ENCODE peak calls at places on chromosomes 6 and 20, in five cellular contexts. One of them, this sample, is unnamed.
A peak's percentile ranks its signal among the peaks of the same experiment; 100 is the strongest.

GRCh38 chr6:145733207-145733606 is 2.1 kb downstream of the EPM2A start:
- DNase-seq in left ventricle myocardium inferior: no peak
- DNase-seq in heart left ventricle: no peak
- DNase-seq in AG09309: no peak
- DNase-seq in fibroblast of the aortic adventitia: no peak
- DNase-seq in this sample: no peak

GRCh38 chr6:141421378-141421777 is 711.3 kb upstream of the GJE1 start:
- DNase-seq in fibroblast of the aortic adventitia: peak; percentile 73
- DNase-seq in left ventricle myocardium inferior: no peak
- DNase-seq in heart left ventricle: no peak
- DNase-seq in AG09309: peak; percentile 54
- DNase-seq in this sample: peak; percentile 65

GRCh38 chr20:1212607-1213396 is 9.5 kb downstream of the C20orf202 start:
- DNase-seq in fibroblast of the aortic adventitia: peak; percentile 73
- DNase-seq in left ventricle myocardium inferior: peak; percentile 50
- DNase-seq in heart left ventricle: peak; percentile 63
- DNase-seq in AG09309: peak; percentile 27
- DNase-seq in this sample: peak; percentile 28

GRCh38 chr20:1897965-1898464 is 2.8 kb downstream of the SIRPA start:
- DNase-seq in AG09309: no peak
- DNase-seq in left ventricle myocardium inferior: no peak
- DNase-seq in heart left ventricle: no peak
- DNase-seq in fibroblast of the aortic adventitia: peak; percentile 60
- DNase-seq in this sample: no peak

GRCh38 chr20:19338380-19338779 is 125.9 kb downstream of the SLC24A3 start:
- DNase-seq in fibroblast of the aortic adventitia: no peak
- DNase-seq in AG09309: no peak
- DNase-seq in heart left ventricle: no peak
- DNase-seq in left ventricle myocardium inferior: no peak
- DNase-seq in this sample: no peak

GRCh38 chr6:71592641-71593040 is 293.7 kb upstream of the RIMS1 start:
- DNase-seq in AG09309: no peak
- DNase-seq in fibroblast of the aortic adventitia: no peak
- DNase-seq in heart left ventricle: no peak
- DNase-seq in left ventricle myocardium inferior: no peak
- DNase-seq in this sample: no peak

GRCh38 chr6:3489032-3489757 is 32.3 kb upstream of the SLC22A23 start:
- DNase-seq in left ventricle myocardium inferior: no peak
- DNase-seq in fibroblast of the aortic adventitia: peak; percentile 61
- DNase-seq in heart left ventricle: no peak
- DNase-seq in AG09309: no peak
- DNase-seq in this sample: peak; percentile 90

GRCh38 chr6:125807293-125807692 is 16.5 kb downstream of the NCOA7 start:
- DNase-seq in fibroblast of the aortic adventitia: no peak
- DNase-seq in left ventricle myocardium inferior: no peak
- DNase-seq in AG09309: no peak
- DNase-seq in heart left ventricle: no peak
- DNase-seq in this sample: no peak

GRCh38 chr6:113672691-113673149 is 184.4 kb upstream of the MARCKS start:
- DNase-seq in left ventricle myocardium inferior: peak; percentile 66
- DNase-seq in heart left ventricle: peak; percentile 43
- DNase-seq in AG09309: peak; percentile 52
- DNase-seq in fibroblast of the aortic adventitia: peak; percentile 94
- DNase-seq in this sample: no peak

GRCh38 chr6:158460602-158461092 is 99.2 kb upstream of the TMEM181 start:
- DNase-seq in left ventricle myocardium inferior: no peak
- DNase-seq in AG09309: peak; percentile 62
- DNase-seq in fibroblast of the aortic adventitia: peak; percentile 57
- DNase-seq in heart left ventricle: no peak
- DNase-seq in this sample: peak; percentile 51

GRCh38 chr20:58626076-58626475 is 25.0 kb upstream of the STX16 start:
- DNase-seq in left ventricle myocardium inferior: no peak
- DNase-seq in fibroblast of the aortic adventitia: no peak
- DNase-seq in AG09309: no peak
- DNase-seq in heart left ventricle: no peak
- DNase-seq in this sample: no peak

GRCh38 chr6:77040566-77041195 is 422.6 kb downstream of the HTR1B start:
- DNase-seq in left ventricle myocardium inferior: no peak
- DNase-seq in heart left ventricle: no peak
- DNase-seq in fibroblast of the aortic adventitia: peak; percentile 23
- DNase-seq in AG09309: no peak
- DNase-seq in this sample: no peak

GRCh38 chr6:147278891-147279290 is 74.7 kb downstream of the STXBP5 start:
- DNase-seq in left ventricle myocardium inferior: no peak
- DNase-seq in AG09309: no peak
- DNase-seq in heart left ventricle: no peak
- DNase-seq in fibroblast of the aortic adventitia: no peak
- DNase-seq in this sample: no peak

GRCh38 chr6:39891976-39892375 is 42.3 kb downstream of the MOCS1 start:
- DNase-seq in fibroblast of the aortic adventitia: no peak
- DNase-seq in left ventricle myocardium inferior: no peak
- DNase-seq in heart left ventricle: no peak
- DNase-seq in AG09309: peak; percentile 23
- DNase-seq in this sample: no peak

GRCh38 chr6:20705741-20706140 is 171.5 kb downstream of the CDKAL1 start:
- DNase-seq in fibroblast of the aortic adventitia: no peak
- DNase-seq in left ventricle myocardium inferior: no peak
- DNase-seq in heart left ventricle: no peak
- DNase-seq in AG09309: no peak
- DNase-seq in this sample: no peak

GRCh38 chr6:28583463-28583862 is 57.8 kb downstream of the GPX5 start:
- DNase-seq in AG09309: no peak
- DNase-seq in heart left ventricle: no peak
- DNase-seq in left ventricle myocardium inferior: no peak
- DNase-seq in fibroblast of the aortic adventitia: no peak
- DNase-seq in this sample: no peak

DNA sequence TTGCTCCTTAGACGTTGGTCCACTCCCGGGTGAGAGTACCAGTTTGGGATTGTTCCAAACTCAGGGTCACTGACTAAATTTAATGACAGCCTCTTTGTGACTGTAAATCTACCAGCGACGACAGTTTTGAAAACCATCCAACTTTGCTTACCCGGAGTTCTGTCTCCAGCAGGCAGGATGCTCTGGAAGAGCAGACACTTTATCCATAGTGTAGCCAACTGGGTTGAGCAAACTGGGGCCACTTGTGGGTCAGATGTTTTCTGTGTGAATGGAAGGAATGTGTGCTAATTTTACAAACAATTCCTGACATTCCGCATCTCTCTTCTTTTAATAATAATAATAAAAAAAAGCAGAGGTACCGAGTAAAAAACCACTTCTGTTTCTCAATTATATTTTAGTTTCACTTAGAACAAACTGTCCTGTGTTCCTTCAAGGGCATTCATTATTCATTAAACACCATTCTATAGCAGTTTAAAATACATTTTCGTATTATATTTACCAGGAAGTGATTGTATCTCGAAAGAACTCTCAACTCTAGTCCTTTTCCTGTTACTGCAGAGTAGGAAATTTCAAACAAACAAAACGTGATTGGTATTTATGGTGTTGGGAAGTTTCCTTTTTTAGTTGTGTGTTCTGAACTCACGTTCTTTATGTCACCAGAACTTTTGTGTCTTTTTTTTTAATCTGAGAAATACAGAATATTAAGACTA is 139.7 kb upstream of the BTBD3 start:
- DNase-seq in AG09309: no peak
- DNase-seq in heart left ventricle: no peak
- DNase-seq in fibroblast of the aortic adventitia: peak; percentile 13
- DNase-seq in left ventricle myocardium inferior: no peak
- DNase-seq in this sample: no peak
- H3K4me3 ChIP-seq in AG09309: no peak overlapping the region
- H3K4me3 ChIP-seq in heart left ventricle: peak overlapping the region; percentile 26
- H3K4me3 ChIP-seq in fibroblast of the aortic adventitia: no peak overlapping the region
- H3K4me3 ChIP-seq in left ventricle myocardium inferior: peak overlapping the region; percentile 33
- H3K4me3 ChIP-seq in this sample: no peak overlapping the region

DNA sequence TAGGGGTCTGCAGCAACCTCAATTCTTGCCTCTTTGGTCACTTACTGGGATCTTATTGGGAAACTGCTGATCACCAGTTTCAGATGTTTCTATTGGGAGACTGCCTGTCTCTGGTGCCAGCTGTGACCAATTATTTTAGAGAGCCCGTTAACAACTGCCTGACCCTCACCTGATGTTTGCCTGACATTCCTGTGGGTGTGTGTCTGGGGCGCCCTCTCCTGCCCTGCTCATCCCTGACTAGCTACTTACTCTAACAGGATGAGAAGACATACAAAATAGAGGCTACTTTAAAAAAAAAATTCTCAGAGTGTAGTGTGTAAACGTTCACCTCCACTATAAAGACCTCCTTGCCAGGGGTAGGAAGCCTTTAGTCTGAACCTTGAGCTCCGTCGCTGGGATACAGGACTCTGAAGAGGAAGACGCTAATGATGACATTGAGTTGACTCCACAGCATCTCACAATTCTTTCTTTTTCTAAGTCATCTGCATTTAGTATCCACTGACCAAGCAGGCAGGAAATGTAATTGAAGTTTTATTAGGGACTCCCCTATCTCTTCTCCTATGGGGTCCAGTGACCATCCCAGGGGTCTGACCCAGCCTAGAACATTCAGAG is 54.6 kb upstream of the DDR1 start:
- DNase-seq in left ventricle myocardium inferior: no peak
- DNase-seq in AG09309: no peak
- DNase-seq in heart left ventricle: no peak
- DNase-seq in fibroblast of the aortic adventitia: no peak
- DNase-seq in this sample: no peak
- TF ChIP-seq CTCF in left ventricle myocardium inferior: no peak
- TF ChIP-seq CTCF in AG09309: no peak
- TF ChIP-seq CTCF in heart left ventricle: no peak
- TF ChIP-seq CTCF in fibroblast of the aortic adventitia: no peak
- TF ChIP-seq CTCF in this sample: no peak

DNA sequence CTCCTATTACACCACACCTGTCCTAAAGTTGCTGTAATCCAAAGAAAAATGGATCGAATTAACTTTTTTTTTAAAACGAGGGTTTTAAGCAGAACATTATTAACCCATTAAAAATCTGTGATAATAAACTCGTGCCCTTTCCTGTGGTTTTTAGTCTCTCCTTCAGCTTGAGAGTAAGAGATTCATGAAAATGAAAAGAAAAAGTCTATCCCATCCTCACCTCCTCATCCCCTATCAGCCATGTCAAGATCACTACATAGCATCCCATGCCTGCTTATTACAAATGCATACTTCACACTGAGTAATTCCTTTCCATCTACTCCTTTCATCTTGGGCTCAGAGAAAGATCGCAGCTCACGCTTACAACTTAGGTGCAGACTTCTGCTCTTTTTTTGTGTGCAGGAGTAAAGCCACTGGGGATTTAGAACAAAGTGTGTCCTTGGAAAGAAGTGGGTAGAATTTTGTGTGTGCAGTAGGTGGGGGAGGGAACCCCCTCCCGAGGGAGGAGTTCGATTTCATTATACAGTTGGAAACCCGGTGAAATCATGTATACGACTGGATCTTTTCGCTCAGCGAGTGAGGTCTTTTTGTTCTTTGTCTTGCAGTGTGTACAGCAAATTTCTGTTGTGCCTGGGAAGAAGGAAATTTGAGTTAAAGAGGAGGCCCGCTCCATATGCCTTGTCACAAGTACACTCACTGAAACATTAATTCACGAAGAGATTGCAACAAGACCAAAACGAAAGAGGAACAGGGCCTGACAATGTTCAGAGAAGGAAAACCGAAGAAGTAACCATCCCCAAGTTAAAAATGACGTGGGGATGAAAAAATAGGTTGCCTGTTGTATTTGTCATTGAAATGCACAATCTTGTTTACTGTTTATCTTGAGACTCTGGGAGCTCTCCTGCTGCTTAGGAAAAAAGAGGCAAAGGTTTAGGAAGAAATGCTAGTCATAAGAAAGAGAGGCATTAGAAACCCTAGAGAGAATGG is 146.5 kb upstream of the ZNF217 start:
- DNase-seq in AG09309: no peak
- DNase-seq in heart left ventricle: no peak
- DNase-seq in fibroblast of the aortic adventitia: no peak
- DNase-seq in left ventricle myocardium inferior: no peak
- DNase-seq in this sample: no peak
- H3K4me3 ChIP-seq in AG09309: no peak overlapping the region
- H3K4me3 ChIP-seq in heart left ventricle: peak overlapping the region; percentile 34
- H3K4me3 ChIP-seq in fibroblast of the aortic adventitia: no peak overlapping the region
- H3K4me3 ChIP-seq in left ventricle myocardium inferior: peak overlapping the region; percentile 35
- H3K4me3 ChIP-seq in this sample: no peak overlapping the region

GRCh38 chr6:159852877-159853276 is 37.9 kb upstream of the MAS1 start:
- DNase-seq in fibroblast of the aortic adventitia: peak; percentile 39
- DNase-seq in left ventricle myocardium inferior: no peak
- DNase-seq in AG09309: no peak
- DNase-seq in heart left ventricle: no peak
- DNase-seq in this sample: no peak
- TF ChIP-seq CTCF in fibroblast of the aortic adventitia: peak; percentile 48
- TF ChIP-seq CTCF in left ventricle myocardium inferior: peak; percentile 21
- TF ChIP-seq CTCF in AG09309: peak; percentile 47
- TF ChIP-seq CTCF in heart left ventricle: no peak
- TF ChIP-seq CTCF in this sample: no peak

GRCh38 chr6:52741872-52742271 is 21.4 kb downstream of the GSTA2 start:
- DNase-seq in left ventricle myocardium inferior: no peak
- DNase-seq in heart left ventricle: no peak
- DNase-seq in fibroblast of the aortic adventitia: no peak
- DNase-seq in AG09309: no peak
- DNase-seq in this sample: no peak
- H3K4me3 ChIP-seq in left ventricle myocardium inferior: no peak overlapping the region
- H3K4me3 ChIP-seq in heart left ventricle: no peak overlapping the region
- H3K4me3 ChIP-seq in fibroblast of the aortic adventitia: no peak overlapping the region
- H3K4me3 ChIP-seq in AG09309: no peak overlapping the region
- H3K4me3 ChIP-seq in this sample: no peak overlapping the region

This sample was measured in astrocyte of the cerebellum.